ENCODE peak calls at places on chromosomes 1 and 21, in six cellular contexts. One of them, this sample, is unnamed.

GRCh38 chr1:171817511-171818265 is 23.6 kb upstream of the DNM3 start:
- DNase-seq in Calu3: peak
- DNase-seq in left ventricle myocardium inferior: no peak
- DNase-seq in HFF-Myc: peak
- DNase-seq in A549: peak
- DNase-seq in body of pancreas: no peak
- DNase-seq in this sample: no peak

GRCh38 chr1:30423570-30423969 is 299.8 kb downstream of the MATN1 start:
- DNase-seq in Calu3: no peak
- DNase-seq in left ventricle myocardium inferior: no peak
- DNase-seq in HFF-Myc: no peak
- DNase-seq in A549: no peak
- DNase-seq in body of pancreas: no peak
- DNase-seq in this sample: no peak

GRCh38 chr1:203420220-203420705 is 55.3 kb upstream of the PRELP start:
- DNase-seq in Calu3: no peak
- DNase-seq in left ventricle myocardium inferior: no peak
- DNase-seq in HFF-Myc: no peak
- DNase-seq in A549: no peak
- DNase-seq in body of pancreas: no peak
- DNase-seq in this sample: no peak

GRCh38 chr1:184222561-184223157 is 164.2 kb upstream of the C1orf21 start:
- DNase-seq in Calu3: peak
- DNase-seq in left ventricle myocardium inferior: no peak
- DNase-seq in HFF-Myc: no peak
- DNase-seq in A549: peak
- DNase-seq in body of pancreas: peak
- DNase-seq in this sample: peak

GRCh38 chr1:114482585-114482984 is 28.4 kb downstream of the TRIM33 start:
- DNase-seq in Calu3: no peak
- DNase-seq in left ventricle myocardium inferior: no peak
- DNase-seq in HFF-Myc: no peak
- DNase-seq in A549: no peak
- DNase-seq in body of pancreas: no peak
- DNase-seq in this sample: no peak

GRCh38 chr21:40445349-40445921 is 401.5 kb downstream of the DSCAM start:
- DNase-seq in Calu3: no peak
- DNase-seq in left ventricle myocardium inferior: no peak
- DNase-seq in HFF-Myc: no peak
- DNase-seq in A549: no peak
- DNase-seq in body of pancreas: no peak
- DNase-seq in this sample: no peak

GRCh38 chr21:35932232-35932911 is 128.0 kb downstream of the SETD4 start:
- DNase-seq in Calu3: no peak
- DNase-seq in left ventricle myocardium inferior: peak
- DNase-seq in HFF-Myc: peak
- DNase-seq in A549: no peak
- DNase-seq in body of pancreas: peak
- DNase-seq in this sample: peak

GRCh38 chr1:68624233-68624632 is 127.4 kb upstream of the DEPDC1 start:
- DNase-seq in Calu3: no peak
- DNase-seq in left ventricle myocardium inferior: no peak
- DNase-seq in HFF-Myc: no peak
- DNase-seq in A549: peak
- DNase-seq in body of pancreas: no peak
- DNase-seq in this sample: no peak

GRCh38 chr1:228280106-228280901 is 72.5 kb downstream of the OBSCN start:
- DNase-seq in Calu3: no peak
- DNase-seq in left ventricle myocardium inferior: no peak
- DNase-seq in HFF-Myc: no peak
- DNase-seq in A549: no peak
- DNase-seq in body of pancreas: no peak
- DNase-seq in this sample: no peak

GRCh38 chr21:15437873-15438272 is 291.9 kb upstream of the USP25 start:
- DNase-seq in Calu3: no peak
- DNase-seq in left ventricle myocardium inferior: no peak
- DNase-seq in HFF-Myc: peak
- DNase-seq in A549: no peak
- DNase-seq in body of pancreas: no peak
- DNase-seq in this sample: no peak

GRCh38 chr1:153567621-153568366 is 2.1 kb upstream of the S100A2 start:
- DNase-seq in Calu3: peak
- DNase-seq in left ventricle myocardium inferior: no peak
- DNase-seq in HFF-Myc: no peak
- DNase-seq in A549: peak
- DNase-seq in body of pancreas: no peak
- DNase-seq in this sample: no peak

GRCh38 chr1:101288491-101288944 is 51.7 kb downstream of the S1PR1 start:
- DNase-seq in Calu3: peak
- DNase-seq in left ventricle myocardium inferior: peak
- DNase-seq in HFF-Myc: peak
- DNase-seq in A549: peak
- DNase-seq in body of pancreas: peak
- DNase-seq in this sample: peak

GRCh38 chr1:12505176-12505575 is 112.8 kb downstream of the DHRS3 start:
- DNase-seq in Calu3: no peak
- DNase-seq in left ventricle myocardium inferior: no peak
- DNase-seq in HFF-Myc: no peak
- DNase-seq in A549: no peak
- DNase-seq in body of pancreas: no peak
- DNase-seq in this sample: no peak

GRCh38 chr1:231590453-231591198 is 36.0 kb upstream of the DISC1 start:
- DNase-seq in Calu3: peak
- DNase-seq in left ventricle myocardium inferior: peak
- DNase-seq in HFF-Myc: no peak
- DNase-seq in A549: peak
- DNase-seq in body of pancreas: peak
- DNase-seq in this sample: peak

GRCh38 chr1:116165572-116165971 is 54.4 kb downstream of the MAB21L3 start:
- DNase-seq in Calu3: no peak
- DNase-seq in left ventricle myocardium inferior: peak
- DNase-seq in HFF-Myc: no peak
- DNase-seq in A549: no peak
- DNase-seq in body of pancreas: no peak
- DNase-seq in this sample: no peak

GRCh38 chr1:117237701-117238413 is 27.1 kb upstream of the VTCN1 start:
- DNase-seq in Calu3: peak
- DNase-seq in left ventricle myocardium inferior: no peak
- DNase-seq in HFF-Myc: peak
- DNase-seq in A549: no peak
- DNase-seq in body of pancreas: peak
- DNase-seq in this sample: no peak

GRCh38 chr21:37974081-37974480 is 57.8 kb upstream of the KCNJ6 start:
- DNase-seq in Calu3: no peak
- DNase-seq in left ventricle myocardium inferior: no peak
- DNase-seq in HFF-Myc: no peak
- DNase-seq in A549: no peak
- DNase-seq in body of pancreas: no peak
- DNase-seq in this sample: no peak

GRCh38 chr21:14900058-14900457 is 164.7 kb downstream of the NRIP1 start:
- DNase-seq in Calu3: no peak
- DNase-seq in left ventricle myocardium inferior: no peak
- DNase-seq in HFF-Myc: no peak
- DNase-seq in A549: no peak
- DNase-seq in body of pancreas: no peak
- DNase-seq in this sample: no peak

GRCh38 chr1:61285371-61285885 is 203.1 kb downstream of the NFIA start:
- DNase-seq in Calu3: no peak
- DNase-seq in left ventricle myocardium inferior: no peak
- DNase-seq in HFF-Myc: no peak
- DNase-seq in A549: no peak
- DNase-seq in body of pancreas: no peak
- DNase-seq in this sample: no peak

GRCh38 chr1:13786541-13786940 is 86.6 kb downstream of the PRDM2 start:
- DNase-seq in Calu3: no peak
- DNase-seq in left ventricle myocardium inferior: no peak
- DNase-seq in HFF-Myc: no peak
- DNase-seq in A549: no peak
- DNase-seq in body of pancreas: no peak
- DNase-seq in this sample: no peak

GRCh38 chr1:13792429-13792828 is 92.4 kb downstream of the PRDM2 start:
- DNase-seq in Calu3: no peak
- DNase-seq in left ventricle myocardium inferior: no peak
- DNase-seq in HFF-Myc: no peak
- DNase-seq in A549: no peak
- DNase-seq in body of pancreas: no peak
- DNase-seq in this sample: no peak

GRCh38 chr1:13784971-13785370 is 85.0 kb downstream of the PRDM2 start:
- DNase-seq in Calu3: no peak
- DNase-seq in left ventricle myocardium inferior: no peak
- DNase-seq in HFF-Myc: no peak
- DNase-seq in A549: no peak
- DNase-seq in body of pancreas: no peak
- DNase-seq in this sample: no peak

GRCh38 chr1:13790290-13791035 is 90.5 kb downstream of the PRDM2 start:
- DNase-seq in Calu3: no peak
- DNase-seq in left ventricle myocardium inferior: no peak
- DNase-seq in HFF-Myc: no peak
- DNase-seq in A549: no peak
- DNase-seq in body of pancreas: no peak
- DNase-seq in this sample: no peak

DNA sequence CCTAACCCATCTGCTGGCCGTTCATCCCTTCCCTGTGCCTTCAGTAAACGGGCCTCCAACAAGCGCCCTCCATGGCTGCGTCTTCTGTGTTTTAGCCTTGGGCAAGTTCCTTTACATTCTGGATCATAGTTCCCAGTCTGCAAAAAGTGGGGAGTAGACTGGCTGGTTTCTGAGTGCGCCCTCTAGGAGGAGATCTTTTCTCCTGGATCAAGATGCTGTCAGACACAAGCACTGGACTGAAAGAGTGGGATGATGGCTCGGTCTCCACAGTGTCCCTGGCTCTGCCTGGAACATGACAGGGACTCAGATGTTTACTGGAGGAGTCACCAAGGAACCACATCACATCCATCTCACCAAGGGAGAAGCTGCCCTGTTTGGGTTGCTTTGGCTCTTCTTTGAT is 88.8 kb downstream of the PRDM2 start:
- DNase-seq in Calu3: no peak
- DNase-seq in left ventricle myocardium inferior: no peak
- DNase-seq in HFF-Myc: no peak
- DNase-seq in A549: no peak
- DNase-seq in body of pancreas: no peak
- DNase-seq in this sample: no peak
- TF ChIP-seq CTCF in Calu3: no peak
- TF ChIP-seq CTCF in left ventricle myocardium inferior: no peak
- TF ChIP-seq CTCF in HFF-Myc: no peak
- TF ChIP-seq CTCF in A549: no peak
- TF ChIP-seq CTCF in body of pancreas: no peak
- TF ChIP-seq CTCF in this sample: no peak

GRCh38 chr21:46142581-46143473 is 12.6 kb downstream of the FTCD start:
- DNase-seq in Calu3: no peak
- DNase-seq in left ventricle myocardium inferior: no peak
- DNase-seq in HFF-Myc: no peak
- DNase-seq in A549: no peak
- DNase-seq in body of pancreas: no peak
- DNase-seq in this sample: no peak
- TF ChIP-seq CTCF in Calu3: no peak
- TF ChIP-seq CTCF in left ventricle myocardium inferior: no peak
- TF ChIP-seq CTCF in HFF-Myc: no peak
- TF ChIP-seq CTCF in A549: no peak
- TF ChIP-seq CTCF in body of pancreas: no peak
- TF ChIP-seq CTCF in this sample: no peak

DNA sequence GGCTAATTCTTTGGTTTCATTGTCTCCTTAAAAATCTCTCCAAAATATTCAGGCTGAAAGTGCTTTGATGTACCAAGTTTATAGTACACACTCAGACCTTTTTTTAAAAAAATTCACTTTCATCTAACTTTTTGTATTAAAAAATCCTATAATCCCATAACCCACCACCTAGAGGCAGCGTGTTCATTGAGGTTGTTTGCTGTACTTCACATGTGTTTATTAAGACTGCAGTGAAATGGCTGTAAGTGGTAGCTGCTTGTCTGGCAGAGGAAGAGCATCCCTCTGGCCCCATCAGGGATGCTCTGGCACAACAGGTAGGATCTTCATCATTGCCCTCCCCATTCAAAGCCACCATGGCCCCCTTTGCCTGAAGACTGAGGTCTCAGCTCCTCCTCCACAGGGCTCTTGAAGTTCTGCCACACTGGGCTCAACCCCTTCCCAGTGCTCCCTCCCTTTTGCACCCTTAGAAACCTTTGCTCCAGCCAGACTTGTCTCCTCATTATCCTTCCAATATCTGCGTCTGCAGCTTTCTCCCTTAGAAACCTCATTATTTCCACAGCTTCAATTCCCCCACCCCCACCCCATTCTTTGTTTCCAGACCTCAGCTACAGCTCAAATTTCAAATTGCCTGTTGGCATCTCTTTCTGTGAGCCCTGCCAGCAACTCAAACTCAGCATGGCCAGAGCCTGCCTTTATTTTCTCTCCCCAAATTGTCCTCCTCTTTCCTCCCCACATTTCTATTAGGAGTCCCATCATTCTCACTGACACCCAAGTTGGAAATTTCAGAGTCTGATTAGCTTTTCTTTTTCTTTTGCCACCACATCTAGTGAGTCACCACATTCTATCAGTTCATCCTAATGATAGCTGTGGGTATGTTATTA is 369.6 kb upstream of the USP24 start:
- DNase-seq in Calu3: no peak
- DNase-seq in left ventricle myocardium inferior: no peak
- DNase-seq in HFF-Myc: no peak
- DNase-seq in A549: no peak
- DNase-seq in body of pancreas: no peak
- DNase-seq in this sample: peak
- TF ChIP-seq CTCF in Calu3: no peak
- TF ChIP-seq CTCF in left ventricle myocardium inferior: no peak
- TF ChIP-seq CTCF in HFF-Myc: no peak
- TF ChIP-seq CTCF in A549: no peak
- TF ChIP-seq CTCF in body of pancreas: no peak
- TF ChIP-seq CTCF in this sample: peak

DNA sequence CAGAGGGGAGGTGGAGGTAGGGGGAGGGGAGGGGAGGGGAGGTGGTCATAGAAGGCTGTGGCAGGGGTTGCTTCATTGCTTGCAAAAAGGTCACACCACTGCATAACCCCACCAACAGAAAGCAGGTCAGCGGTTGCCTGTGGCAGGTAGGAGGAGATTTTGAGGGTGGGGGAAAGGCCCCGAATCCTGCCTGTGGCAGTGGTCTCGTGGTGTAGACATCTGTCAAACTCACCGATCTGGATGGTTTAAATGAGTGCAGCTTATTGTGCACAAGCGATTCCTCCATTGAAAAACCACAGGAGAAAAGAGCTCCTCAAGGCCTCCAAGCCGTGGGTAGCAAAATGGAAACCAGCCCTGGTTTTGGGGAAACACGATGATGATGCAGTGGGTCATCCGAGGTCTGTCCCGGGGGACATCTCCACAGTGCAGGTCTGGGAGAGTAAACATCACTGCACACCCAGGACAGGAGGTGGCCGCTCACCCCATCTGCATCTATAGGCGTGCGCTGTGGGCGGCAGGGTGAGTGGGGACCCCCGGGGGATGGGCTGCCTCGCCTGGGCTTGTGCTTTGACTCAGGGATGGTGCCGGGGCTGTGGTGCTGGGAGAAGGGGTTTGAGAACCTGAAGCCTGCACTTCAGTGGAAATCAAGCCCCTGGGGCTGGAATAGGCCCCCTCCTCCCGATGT is 112.3 kb downstream of the CRYAA start:
- DNase-seq in Calu3: no peak
- DNase-seq in left ventricle myocardium inferior: peak
- DNase-seq in HFF-Myc: no peak
- DNase-seq in A549: no peak
- DNase-seq in body of pancreas: no peak
- DNase-seq in this sample: no peak
- TF ChIP-seq CTCF in Calu3: no peak
- TF ChIP-seq CTCF in left ventricle myocardium inferior: no peak
- TF ChIP-seq CTCF in HFF-Myc: no peak
- TF ChIP-seq CTCF in A549: no peak
- TF ChIP-seq CTCF in body of pancreas: no peak
- TF ChIP-seq CTCF in this sample: no peak